ENCODE peak calls at places on chromosomes 4 and X, in five cellular contexts. D is astrocyte of the cerebellum, H is BE2C, Q is mammary epithelial cell, P is fibroblast of lung. W is an unnamed sample.
A peak's percentile ranks its signal among the peaks of the same experiment; 100 is the strongest.

GRCh38 chrX:118117069-118117405 is 427 bp upstream of the KLHL13 start:
- DNase-seq in H (no peak), D (no peak), Q (no peak), P (no peak), W (no peak)

GRCh38 chr4:161496-162284 is 37.4 kb downstream of the ZNF718 start:
- DNase-seq in D (no peak), H (no peak), Q (no peak), P (no peak), W (no peak)

GRCh38 chrX:129577473-129577872 is 37.4 kb downstream of the OCRL start:
- DNase-seq in D (peak; percentile 44), P (peak; percentile 84), Q (peak; percentile 5), H (peak; percentile 15), W (peak; percentile 68)

GRCh38 chr4:148445071-148445902 is 3.1 kb upstream of the NR3C2 start:
- DNase-seq in Q (no peak), D (no peak), P (peak; percentile 10), H (peak; percentile 31), W (no peak)

GRCh38 chr4:42767669-42768068 is 110.8 kb upstream of the ATP8A1 start:
- DNase-seq in P (no peak), D (no peak), H (peak; percentile 24), Q (no peak), W (no peak)

GRCh38 chrX:50180073-50180940 is 20.5 kb downstream of the AKAP4 start:
- DNase-seq in P (no peak), Q (no peak), D (no peak), H (peak; percentile 43), W (no peak)

GRCh38 chr4:80101768-80102116 is 28.7 kb upstream of the ANTXR2 start:
- DNase-seq in P (peak; percentile 47), H (no peak), D (no peak), Q (peak; percentile 40), W (peak; percentile 53)

GRCh38 chrX:108139303-108139702 is 47.7 kb downstream of the ATG4A start:
- DNase-seq in H (no peak), D (no peak), P (no peak), Q (no peak), W (no peak)

GRCh38 chrX:14476169-14476568 is 53.2 kb upstream of the GLRA2 start:
- DNase-seq in H (no peak), Q (peak; percentile 5), P (no peak), D (no peak), W (no peak)

GRCh38 chr4:78056265-78057129 is 626 bp upstream of the FRAS1 start:
- DNase-seq in P (peak; percentile 75), Q (peak; percentile 83), D (peak; percentile 67), H (peak; percentile 88), W (no peak)

GRCh38 chrX:68895339-68896250 is 66.8 kb downstream of the EFNB1 start:
- DNase-seq in H (peak; percentile 77), P (peak; percentile 74), Q (peak; percentile 65), D (no peak), W (no peak)

GRCh38 chr4:113952452-113953029 is 26.9 kb downstream of the ARSJ start:
- DNase-seq in D (peak; percentile 44), Q (peak; percentile 27), P (peak; percentile 54), H (peak; percentile 56), W (no peak)

GRCh38 chr4:65918217-65918616 is 247.9 kb upstream of the EPHA5 start:
- DNase-seq in P (peak; percentile 52), D (no peak), Q (no peak), H (no peak), W (no peak)

GRCh38 chr4:57086324-57086723 is 23.9 kb downstream of the IGFBP7 start:
- DNase-seq in D (no peak), P (no peak), Q (no peak), H (no peak), W (no peak)

GRCh38 chrX:101220881-101221280 is 1.3 kb downstream of the DRP2 start:
- DNase-seq in Q (no peak), P (no peak), H (no peak), D (no peak), W (no peak)

GRCh38 chr4:182093431-182093831 is 149.8 kb upstream of the TENM3 start:
- DNase-seq in H (no peak), P (peak; percentile 83), D (peak; percentile 13), Q (no peak), W (no peak)

GRCh38 chr4:7487464-7487863 is 52.7 kb upstream of the PSAPL1 start:
- DNase-seq in Q (no peak), P (no peak), H (no peak), D (no peak), W (no peak)

GRCh38 chr4:182643801-182644311 is 273.3 kb downstream of the DCTD start:
- DNase-seq in Q (no peak), H (peak; percentile 43), P (peak; percentile 96), D (peak; percentile 88), W (peak; percentile 12)

GRCh38 chr4:79209822-79210635 is 115.8 kb downstream of the NAA11 start:
- DNase-seq in H (no peak), Q (no peak), D (no peak), P (no peak), W (no peak)

GRCh38 chr4:29467044-29467717 is 1253.0 kb upstream of the PCDH7 start:
- DNase-seq in P (peak; percentile 1), H (no peak), Q (no peak), D (no peak), W (no peak)

DNA sequence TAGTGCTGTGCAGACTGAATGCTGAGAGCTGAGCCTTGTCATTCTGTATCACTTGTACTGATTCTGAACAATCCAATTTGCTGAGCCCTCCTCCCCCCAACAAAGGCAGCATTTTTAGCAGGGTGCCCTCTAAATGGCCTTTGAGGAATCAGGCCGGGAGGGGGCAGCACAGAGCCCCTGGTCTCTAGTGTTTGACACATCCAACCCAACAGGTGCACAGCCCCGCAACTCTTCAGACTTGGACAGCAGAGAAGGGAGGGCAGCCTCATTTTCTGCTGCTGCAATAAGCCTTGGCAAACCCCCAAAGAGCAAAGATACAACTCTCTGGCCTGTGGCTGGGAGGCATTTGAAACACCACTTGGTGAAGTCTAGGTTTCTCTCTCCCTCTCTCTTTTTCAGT is 3.4 kb downstream of the ATP1B4 start:
- DNase-seq in Q (no peak), H (peak; percentile 53), P (no peak), D (no peak), W (no peak)
- TF ChIP-seq CTCF in Q (peak; percentile 57), H (peak; percentile 53), P (peak; percentile 43), D (peak; percentile 41), W (peak; percentile 57)

DNA sequence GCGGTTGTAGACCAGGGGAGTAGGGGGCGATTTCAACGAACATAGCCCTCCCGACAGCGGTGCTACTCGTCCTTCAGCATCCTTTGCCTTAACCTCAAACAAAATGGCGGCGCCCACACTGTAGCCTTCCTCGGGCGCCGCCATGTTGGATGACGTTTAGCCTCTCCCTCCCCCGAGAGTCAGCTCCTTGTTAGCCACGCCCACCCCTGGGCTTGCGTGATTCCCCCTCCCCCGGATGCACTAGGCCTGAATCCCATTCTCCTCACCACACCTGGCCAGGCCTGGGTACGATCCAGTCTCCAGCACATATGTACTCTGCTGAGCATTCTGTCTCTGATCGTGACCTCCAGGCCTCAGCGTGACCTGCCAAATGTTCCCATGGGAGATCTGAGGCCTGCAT is 49.0 kb upstream of the ZNF157 start:
- DNase-seq in P (peak; percentile 62), Q (peak; percentile 39), D (peak; percentile 20), H (no peak), W (no peak)
- H3K4me3 ChIP-seq in P (no peak overlapping the region), Q (no peak overlapping the region), D (no peak overlapping the region), H (no peak overlapping the region), W (no peak overlapping the region)

GRCh38 chrX:132426695-132427281 is 62.0 kb downstream of the MBNL3 start:
- DNase-seq in P (peak; percentile 43), D (no peak), H (no peak), Q (peak; percentile 57), W (peak; percentile 8)

GRCh38 chrX:132425744-132426318 is 63.0 kb downstream of the MBNL3 start:
- DNase-seq in Q (peak; percentile 16), P (no peak), H (no peak), D (no peak), W (no peak)

GRCh38 chrX:132423323-132423722 is 65.5 kb downstream of the MBNL3 start:
- DNase-seq in Q (no peak), D (no peak), H (no peak), P (no peak), W (no peak)
- TF ChIP-seq CTCF in Q (no peak), D (no peak), H (no peak), P (no peak), W (no peak)

GRCh38 chr4:172129593-172129992 is 316.4 kb downstream of the GALNTL6 start:
- DNase-seq in Q (no peak), P (no peak), H (no peak), D (no peak), W (no peak)
- H3K4me3 ChIP-seq in Q (no peak overlapping the region), P (no peak overlapping the region), H (no peak overlapping the region), D (no peak overlapping the region), W (no peak overlapping the region)

GRCh38 chrX:15926622-15927021 is 72.0 kb upstream of the AP1S2 start:
- DNase-seq in Q (no peak), P (no peak), D (no peak), H (no peak), W (no peak)

GRCh38 chrX:15929231-15929630 is 74.6 kb upstream of the AP1S2 start:
- DNase-seq in Q (no peak), D (no peak), H (no peak), P (peak; percentile 24), W (no peak)

GRCh38 chrX:15931362-15931761 is 76.7 kb upstream of the AP1S2 start:
- DNase-seq in D (no peak), Q (no peak), H (no peak), P (no peak), W (no peak)

DNA sequence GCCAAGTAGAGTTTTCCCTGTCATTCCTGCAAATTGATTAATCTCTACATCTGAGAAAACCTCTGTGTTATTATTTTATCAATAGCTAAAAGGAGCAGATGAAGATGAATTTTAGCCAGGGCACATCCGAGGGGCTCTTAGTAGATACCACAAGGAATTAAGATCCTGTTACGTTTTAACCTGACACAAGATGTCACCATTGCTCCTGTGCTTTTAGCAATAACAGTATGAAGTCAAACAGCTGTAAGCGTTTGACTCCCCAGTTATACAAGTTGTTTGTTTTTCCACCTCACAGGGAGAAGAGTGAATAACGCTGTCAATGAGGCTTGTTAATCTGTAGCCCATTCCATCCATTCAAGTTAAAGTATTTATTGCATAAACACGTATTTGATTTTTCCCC is 76.0 kb upstream of the AP1S2 start:
- DNase-seq in Q (peak; percentile 45), D (peak; percentile 29), H (no peak), P (peak; percentile 48), W (no peak)
- TF ChIP-seq CTCF in Q (peak; percentile 65), D (peak; percentile 38), H (peak; percentile 9), P (peak; percentile 24), W (peak; percentile 29)

DNA sequence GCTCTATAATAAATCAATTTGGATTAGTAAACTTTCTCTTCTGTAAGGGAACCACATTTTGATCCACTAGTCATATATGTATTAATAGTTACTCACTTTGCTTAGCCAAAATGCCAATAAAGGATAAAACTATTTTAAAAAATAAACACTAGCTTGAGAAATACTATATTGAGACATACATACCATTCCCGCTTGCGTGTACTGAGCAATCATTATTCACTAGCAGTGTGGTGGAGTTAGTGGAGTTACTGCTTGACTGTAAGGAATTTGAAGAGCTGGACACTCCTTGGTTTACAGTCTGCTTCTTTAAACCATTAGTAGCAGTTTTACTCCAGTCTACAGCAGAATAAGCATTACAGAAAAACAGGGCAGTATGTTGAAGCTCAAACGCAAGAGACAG is 10.8 kb upstream of the PHKA2 start:
- DNase-seq in H (no peak), D (no peak), Q (peak; percentile 70), P (peak; percentile 88), W (no peak)
- H3K4me3 ChIP-seq in H (no peak overlapping the region), D (no peak overlapping the region), Q (peak overlapping the region; percentile 16), P (no peak overlapping the region), W (no peak overlapping the region)

W was measured in retinal pigment epithelial cell.